ENCODE peak calls at places on chromosomes 4 and X, in five cellular contexts. V is heart right ventricle, T is iris pigment epithelial cell, D is activated gamma-delta T cell, M is SK-N-SH. K is an unnamed sample.

GRCh38 chr4:75990129-75990528 is 616 bp downstream of the SDAD1 start:
- DNase-seq in T (peak; percentile 43), M (peak; percentile 22), V (no peak), D (no peak), K (no peak)

GRCh38 chr4:4758708-4759107 is 100.8 kb upstream of the MSX1 start:
- DNase-seq in T (no peak), D (no peak), M (no peak), V (no peak), K (no peak)

GRCh38 chr4:133151681-133152329 is 2.7 kb downstream of the PCDH10 start:
- DNase-seq in M (peak; percentile 44), D (no peak), T (no peak), V (no peak), K (peak; percentile 75)

GRCh38 chrX:153379508-153379907 is 21.6 kb downstream of the PNMA6E start:
- DNase-seq in T (no peak), V (no peak), M (no peak), D (no peak), K (no peak)

GRCh38 chrX:653316-653715 is 22.7 kb downstream of the SHOX start:
- DNase-seq in T (no peak), V (no peak), D (no peak), M (no peak), K (no peak)

GRCh38 chr4:174999407-174999806 is 81.2 kb downstream of the ADAM29 start:
- DNase-seq in D (no peak), V (no peak), M (no peak), T (peak; percentile 82), K (no peak)

GRCh38 chr4:147482281-147482680 is 1.4 kb downstream of the EDNRA start:
- DNase-seq in M (no peak), V (no peak), T (peak; percentile 37), D (no peak), K (no peak)

GRCh38 chrX:129875669-129876068 is 30.3 kb upstream of the UTP14A start:
- DNase-seq in V (no peak), M (no peak), T (peak; percentile 74), D (no peak), K (no peak)

GRCh38 chr4:41506071-41506470 is 31.9 kb upstream of the LIMCH1 start:
- DNase-seq in M (no peak), V (no peak), D (no peak), T (peak; percentile 87), K (no peak)

GRCh38 chr4:53365121-53365485 is 758 bp downstream of the SCFD2 start:
- DNase-seq in M (peak; percentile 50), D (no peak), T (peak; percentile 32), V (no peak), K (no peak)

GRCh38 chr4:43918377-43918776 is 530.2 kb downstream of the KCTD8 start:
- DNase-seq in T (no peak), M (no peak), D (no peak), V (no peak), K (no peak)

GRCh38 chr4:82733636-82734035 is 65.0 kb downstream of the SCD5 start:
- DNase-seq in V (no peak), T (peak; percentile 92), M (no peak), D (no peak), K (no peak)

GRCh38 chr4:83276299-83277040 is 8.1 kb downstream of the COQ2 start:
- DNase-seq in V (no peak), D (no peak), M (no peak), T (no peak), K (no peak)

GRCh38 chr4:122775987-122776836 is 43.7 kb downstream of the BBS12 start:
- DNase-seq in V (no peak), D (no peak), M (no peak), T (no peak), K (no peak)

GRCh38 chr4:138972956-138973819 is 42.4 kb upstream of the NOCT start:
- DNase-seq in D (no peak), T (no peak), M (no peak), V (no peak), K (no peak)